ENCODE peak calls at places on chromosomes 6 and 20, in five cellular contexts. One of them, this sample, is unnamed.

GRCh38 chr6:19668710-19669109 is 168.5 kb upstream of the ID4 start:
- DNase-seq in mammary epithelial cell: no peak
- DNase-seq in fibroblast of lung: no peak
- DNase-seq in GM23338: no peak
- DNase-seq in left lung: no peak
- DNase-seq in this sample: no peak

GRCh38 chr6:31272856-31273626 is 1.1 kb upstream of the HLA-C start:
- DNase-seq in mammary epithelial cell: no peak
- DNase-seq in fibroblast of lung: no peak
- DNase-seq in GM23338: peak; percentile 8
- DNase-seq in left lung: no peak
- DNase-seq in this sample: no peak

GRCh38 chr6:39892490-39893129 is 41.7 kb downstream of the MOCS1 start:
- DNase-seq in mammary epithelial cell: peak; percentile 17
- DNase-seq in fibroblast of lung: peak; percentile 75
- DNase-seq in GM23338: peak; percentile 75
- DNase-seq in left lung: peak; percentile 57
- DNase-seq in this sample: peak; percentile 64

GRCh38 chr6:3230275-3231212 is 3.1 kb upstream of the TUBB2B start:
- DNase-seq in mammary epithelial cell: no peak
- DNase-seq in fibroblast of lung: no peak
- DNase-seq in GM23338: peak; percentile 85
- DNase-seq in left lung: no peak
- DNase-seq in this sample: no peak

GRCh38 chr6:127397729-127398609 is 54.6 kb upstream of the ECHDC1 start:
- DNase-seq in mammary epithelial cell: no peak
- DNase-seq in fibroblast of lung: peak; percentile 22
- DNase-seq in GM23338: no peak
- DNase-seq in left lung: no peak
- DNase-seq in this sample: no peak

GRCh38 chr20:24477831-24478547 is 8.6 kb downstream of the SYNDIG1 start:
- DNase-seq in mammary epithelial cell: no peak
- DNase-seq in fibroblast of lung: no peak
- DNase-seq in GM23338: no peak
- DNase-seq in left lung: no peak
- DNase-seq in this sample: no peak

GRCh38 chr20:16526433-16527380 is 46.5 kb downstream of the KIF16B start:
- DNase-seq in mammary epithelial cell: no peak
- DNase-seq in fibroblast of lung: peak; percentile 28
- DNase-seq in GM23338: no peak
- DNase-seq in left lung: no peak
- DNase-seq in this sample: no peak

GRCh38 chr20:34736106-34736505 is 32.0 kb downstream of the TP53INP2 start:
- DNase-seq in mammary epithelial cell: no peak
- DNase-seq in fibroblast of lung: no peak
- DNase-seq in GM23338: no peak
- DNase-seq in left lung: no peak
- DNase-seq in this sample: no peak

GRCh38 chr20:58433759-58434158 is 44.7 kb downstream of the VAPB start:
- DNase-seq in mammary epithelial cell: peak; percentile 42
- DNase-seq in fibroblast of lung: peak; percentile 78
- DNase-seq in GM23338: no peak
- DNase-seq in left lung: no peak
- DNase-seq in this sample: no peak

GRCh38 chr20:20003088-20003954 is 13.8 kb upstream of the NAA20 start:
- DNase-seq in mammary epithelial cell: peak; percentile 56
- DNase-seq in fibroblast of lung: peak; percentile 62
- DNase-seq in GM23338: no peak
- DNase-seq in left lung: peak; percentile 50
- DNase-seq in this sample: no peak

GRCh38 chr6:55142610-55143009 is 31.7 kb upstream of the HCRTR2 start:
- DNase-seq in mammary epithelial cell: no peak
- DNase-seq in fibroblast of lung: no peak
- DNase-seq in GM23338: no peak
- DNase-seq in left lung: no peak
- DNase-seq in this sample: no peak

GRCh38 chr20:60718743-60719142 is 533.3 kb upstream of the CDH4 start:
- DNase-seq in mammary epithelial cell: no peak
- DNase-seq in fibroblast of lung: no peak
- DNase-seq in GM23338: peak; percentile 67
- DNase-seq in left lung: no peak
- DNase-seq in this sample: peak; percentile 63

GRCh38 chr6:85669735-85670194 is 27.1 kb upstream of the SYNCRIP start:
- DNase-seq in mammary epithelial cell: peak; percentile 94
- DNase-seq in fibroblast of lung: peak; percentile 31
- DNase-seq in GM23338: peak; percentile 71
- DNase-seq in left lung: no peak
- DNase-seq in this sample: peak; percentile 58

GRCh38 chr20:49132995-49133451 is 55.1 kb downstream of the STAU1 start:
- DNase-seq in mammary epithelial cell: peak; percentile 45
- DNase-seq in fibroblast of lung: peak; percentile 84
- DNase-seq in GM23338: peak; percentile 79
- DNase-seq in left lung: no peak
- DNase-seq in this sample: peak; percentile 85

GRCh38 chr6:6154335-6154734 is 147.6 kb upstream of the NRN1 start:
- DNase-seq in mammary epithelial cell: no peak
- DNase-seq in fibroblast of lung: no peak
- DNase-seq in GM23338: no peak
- DNase-seq in left lung: no peak
- DNase-seq in this sample: no peak

GRCh38 chr6:48067148-48067709 is 43.8 kb downstream of the PTCHD4 start:
- DNase-seq in mammary epithelial cell: no peak
- DNase-seq in fibroblast of lung: no peak
- DNase-seq in GM23338: no peak
- DNase-seq in left lung: no peak
- DNase-seq in this sample: no peak

GRCh38 chr6:32086661-32087573 is 22.2 kb downstream of the TNXB start:
- DNase-seq in mammary epithelial cell: peak; percentile 77
- DNase-seq in fibroblast of lung: peak; percentile 57
- DNase-seq in GM23338: peak; percentile 82
- DNase-seq in left lung: no peak
- DNase-seq in this sample: no peak

GRCh38 chr6:37988696-37989095 is 169.2 kb downstream of the ZFAND3 start:
- DNase-seq in mammary epithelial cell: no peak
- DNase-seq in fibroblast of lung: no peak
- DNase-seq in GM23338: no peak
- DNase-seq in left lung: no peak
- DNase-seq in this sample: no peak

GRCh38 chr6:165852676-165853075 is 189.6 kb upstream of the PDE10A start:
- DNase-seq in mammary epithelial cell: no peak
- DNase-seq in fibroblast of lung: no peak
- DNase-seq in GM23338: no peak
- DNase-seq in left lung: no peak
- DNase-seq in this sample: no peak

GRCh38 chr20:23135449-23136447 is 49.6 kb upstream of the CD93 start:
- DNase-seq in mammary epithelial cell: no peak
- DNase-seq in fibroblast of lung: no peak
- DNase-seq in GM23338: no peak
- DNase-seq in left lung: peak; percentile 66
- DNase-seq in this sample: no peak

GRCh38 chr6:96939019-96939805 is 14.7 kb downstream of the KLHL32 start:
- DNase-seq in mammary epithelial cell: peak; percentile 67
- DNase-seq in fibroblast of lung: peak; percentile 47
- DNase-seq in GM23338: no peak
- DNase-seq in left lung: no peak
- DNase-seq in this sample: no peak

GRCh38 chr6:84432616-84433015 is 205.2 kb upstream of the CEP162 start:
- DNase-seq in mammary epithelial cell: no peak
- DNase-seq in fibroblast of lung: peak; percentile 72
- DNase-seq in GM23338: no peak
- DNase-seq in left lung: no peak
- DNase-seq in this sample: no peak

GRCh38 chr6:6806793-6807518 is 218.4 kb downstream of the LY86 start:
- DNase-seq in mammary epithelial cell: no peak
- DNase-seq in fibroblast of lung: no peak
- DNase-seq in GM23338: no peak
- DNase-seq in left lung: peak; percentile 87
- DNase-seq in this sample: no peak

GRCh38 chr20:35232575-35232974 is 6.1 kb downstream of the MMP24 start:
- DNase-seq in mammary epithelial cell: no peak
- DNase-seq in fibroblast of lung: peak; percentile 5
- DNase-seq in GM23338: no peak
- DNase-seq in left lung: no peak
- DNase-seq in this sample: no peak

GRCh38 chr6:2765896-2766766 is 938 bp downstream of the WRNIP1 start:
- DNase-seq in mammary epithelial cell: peak; percentile 52
- DNase-seq in fibroblast of lung: peak; percentile 39
- DNase-seq in GM23338: peak; percentile 49
- DNase-seq in left lung: peak; percentile 56
- DNase-seq in this sample: peak; percentile 73

GRCh38 chr20:18288748-18289705 is 700 bp downstream of the ZNF133 start:
- DNase-seq in mammary epithelial cell: peak; percentile 23
- DNase-seq in fibroblast of lung: peak; percentile 31
- DNase-seq in GM23338: peak; percentile 57
- DNase-seq in left lung: peak; percentile 33
- DNase-seq in this sample: no peak

GRCh38 chr6:33700391-33701050 is 11.0 kb downstream of the UQCC2 start:
- DNase-seq in mammary epithelial cell: peak; percentile 74
- DNase-seq in fibroblast of lung: peak; percentile 74
- DNase-seq in GM23338: peak; percentile 95
- DNase-seq in left lung: peak; percentile 64
- DNase-seq in this sample: peak; percentile 94
- H3K4me1 ChIP-seq in mammary epithelial cell: peaks cover 26% of the 10 kb centered on the region
- H3K4me1 ChIP-seq in fibroblast of lung: peaks cover 16% of the 10 kb centered on the region
- H3K4me1 ChIP-seq in GM23338: peaks cover 2% of the 10 kb centered on the region
- H3K4me1 ChIP-seq in left lung: peaks cover 6% of the 10 kb centered on the region
- H3K4me1 ChIP-seq in this sample: peaks cover 53% of the 10 kb centered on the region

GRCh38 chr20:50924261-50924660 is 7.0 kb downstream of the ADNP start:
- DNase-seq in mammary epithelial cell: no peak
- DNase-seq in fibroblast of lung: peak; percentile 54
- DNase-seq in GM23338: no peak
- DNase-seq in left lung: no peak
- DNase-seq in this sample: no peak

GRCh38 chr20:50918403-50918802 is 12.8 kb downstream of the ADNP start:
- DNase-seq in mammary epithelial cell: no peak
- DNase-seq in fibroblast of lung: peak; percentile 83
- DNase-seq in GM23338: no peak
- DNase-seq in left lung: no peak
- DNase-seq in this sample: no peak

GRCh38 chr20:50921055-50921454 is 10.2 kb downstream of the ADNP start:
- DNase-seq in mammary epithelial cell: peak; percentile 35
- DNase-seq in fibroblast of lung: peak; percentile 43
- DNase-seq in GM23338: no peak
- DNase-seq in left lung: no peak
- DNase-seq in this sample: no peak

GRCh38 chr20:50919567-50919966 is 11.7 kb downstream of the ADNP start:
- DNase-seq in mammary epithelial cell: peak; percentile 91
- DNase-seq in fibroblast of lung: peak; percentile 68
- DNase-seq in GM23338: no peak
- DNase-seq in left lung: no peak
- DNase-seq in this sample: no peak

GRCh38 chr20:50921783-50922501 is 9.3 kb downstream of the ADNP start:
- DNase-seq in mammary epithelial cell: no peak
- DNase-seq in fibroblast of lung: no peak
- DNase-seq in GM23338: no peak
- DNase-seq in left lung: no peak
- DNase-seq in this sample: no peak
- H3K4me1 ChIP-seq in mammary epithelial cell: peaks cover 17% of the 10 kb centered on the region
- H3K4me1 ChIP-seq in fibroblast of lung: peaks cover 16% of the 10 kb centered on the region
- H3K4me1 ChIP-seq in GM23338: peaks cover 48% of the 10 kb centered on the region
- H3K4me1 ChIP-seq in left lung: peaks cover 2% of the 10 kb centered on the region
- H3K4me1 ChIP-seq in this sample: peaks cover 99% of the 10 kb centered on the region

GRCh38 chr6:14876778-14877613 is 368.9 kb upstream of the JARID2 start:
- DNase-seq in mammary epithelial cell: peak; percentile 78
- DNase-seq in fibroblast of lung: peak; percentile 73
- DNase-seq in GM23338: no peak
- DNase-seq in left lung: no peak
- DNase-seq in this sample: no peak
- H3K4me1 ChIP-seq in mammary epithelial cell: peaks cover 12% of the 10 kb centered on the region
- H3K4me1 ChIP-seq in fibroblast of lung: peaks cover 6% of the 10 kb centered on the region
- H3K4me1 ChIP-seq in GM23338: peaks cover 22% of the 10 kb centered on the region
- H3K4me1 ChIP-seq in left lung: no peaks in the 10 kb centered on the region
- H3K4me1 ChIP-seq in this sample: no peaks in the 10 kb centered on the region

DNA sequence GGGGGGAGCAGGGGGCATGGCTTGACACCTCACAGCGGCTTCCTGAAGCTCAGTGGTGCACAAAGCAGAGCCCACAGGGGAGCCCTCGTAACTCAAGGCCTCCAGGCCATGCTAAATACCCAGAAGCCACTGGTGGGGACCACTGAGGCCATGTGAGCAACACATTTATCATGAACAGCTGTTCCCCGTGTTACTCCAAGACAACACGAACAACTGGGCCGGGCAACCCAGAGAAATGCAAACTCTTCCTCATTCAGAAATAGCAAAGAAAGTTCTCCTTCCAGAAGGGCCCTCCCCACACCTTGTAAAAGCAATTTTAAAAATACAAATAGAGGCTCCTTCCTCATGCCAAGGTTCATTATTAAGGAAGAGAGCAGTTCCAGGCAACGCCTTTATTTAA is 36.3 kb upstream of the SLCO4A1 start:
- DNase-seq in mammary epithelial cell: no peak
- DNase-seq in fibroblast of lung: no peak
- DNase-seq in GM23338: no peak
- DNase-seq in left lung: no peak
- DNase-seq in this sample: no peak
- H3K4me1 ChIP-seq in mammary epithelial cell: peaks cover 24% of the 10 kb centered on the region
- H3K4me1 ChIP-seq in fibroblast of lung: peaks cover 10% of the 10 kb centered on the region
- H3K4me1 ChIP-seq in GM23338: peaks cover 21% of the 10 kb centered on the region
- H3K4me1 ChIP-seq in left lung: peaks cover 15% of the 10 kb centered on the region
- H3K4me1 ChIP-seq in this sample: peaks cover 17% of the 10 kb centered on the region

GRCh38 chr6:13299909-13300308 is 28.4 kb downstream of the TBC1D7 start:
- DNase-seq in mammary epithelial cell: no peak
- DNase-seq in fibroblast of lung: no peak
- DNase-seq in GM23338: no peak
- DNase-seq in left lung: no peak
- DNase-seq in this sample: no peak
- H3K4me1 ChIP-seq in mammary epithelial cell: peaks cover 11% of the 10 kb centered on the region
- H3K4me1 ChIP-seq in fibroblast of lung: peaks cover 21% of the 10 kb centered on the region
- H3K4me1 ChIP-seq in GM23338: no peaks in the 10 kb centered on the region
- H3K4me1 ChIP-seq in left lung: peaks cover 10% of the 10 kb centered on the region
- H3K4me1 ChIP-seq in this sample: peaks cover 25% of the 10 kb centered on the region

DNA sequence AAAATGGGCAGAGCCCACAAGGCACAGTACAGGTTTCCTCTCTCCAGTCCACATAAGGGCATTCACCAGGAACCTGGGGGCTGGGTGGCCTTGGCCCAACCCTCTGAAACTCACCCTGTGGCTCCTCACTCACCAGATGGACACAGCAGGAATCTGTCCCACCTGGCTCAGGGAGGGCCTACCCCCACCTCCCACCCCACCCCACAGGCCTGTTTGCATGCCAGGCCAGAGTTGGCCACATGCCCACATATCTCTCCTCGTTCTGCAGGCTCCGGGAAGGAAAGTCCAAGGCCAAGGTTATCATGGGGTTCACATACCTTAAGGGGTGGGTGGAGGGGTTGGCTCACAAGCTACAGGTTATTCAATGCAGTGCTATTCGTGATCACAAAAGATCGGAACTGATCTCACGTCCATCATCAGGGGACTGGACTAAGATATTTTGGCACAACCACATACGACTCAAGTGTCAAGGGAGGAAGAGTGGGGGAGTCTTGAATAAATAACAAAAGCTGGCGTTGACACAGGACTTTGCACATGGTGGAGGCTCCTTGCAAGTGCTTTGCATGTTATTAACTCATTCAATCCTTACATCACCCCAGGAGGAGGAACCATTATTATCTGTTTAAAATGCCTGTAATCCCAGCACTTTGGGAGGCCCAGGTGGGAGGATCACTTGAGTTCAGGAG is 13.0 kb downstream of the RIPOR3 start:
- DNase-seq in mammary epithelial cell: no peak
- DNase-seq in fibroblast of lung: no peak
- DNase-seq in GM23338: no peak
- DNase-seq in left lung: no peak
- DNase-seq in this sample: no peak
- H3K4me1 ChIP-seq in mammary epithelial cell: no peaks in the 10 kb centered on the region
- H3K4me1 ChIP-seq in fibroblast of lung: no peaks in the 10 kb centered on the region
- H3K4me1 ChIP-seq in GM23338: peaks cover 5% of the 10 kb centered on the region
- H3K4me1 ChIP-seq in left lung: no peaks in the 10 kb centered on the region
- H3K4me1 ChIP-seq in this sample: no peaks in the 10 kb centered on the region